ENCODE peak calls at places on chromosome 3, in ten cellular contexts. G, P, W, K, O, Z, J, V, Y and A are unnamed samples.

GRCh38 chr3:34948431-34948971 is 690.8 kb upstream of the ARPP21 start:
- DNase-seq in V (peak; percentile 39), P (no peak), J (no peak), O (no peak), G (no peak), W (no peak), K (no peak), Y (no peak), Z (no peak), A (no peak)

GRCh38 chr3:46705022-46705530 is 3.9 kb downstream of the TMIE start:
- DNase-seq in W (peak; percentile 39), K (peak; percentile 63), Z (peak; percentile 71), O (peak; percentile 59), Y (peak; percentile 81), J (peak; percentile 79), V (peak; percentile 85), G (peak; percentile 64), P (peak; percentile 45), A (no peak)

GRCh38 chr3:24523988-24524727 is 29.5 kb upstream of the THRB start:
- DNase-seq in K (no peak), W (no peak), O (no peak), P (no peak), V (no peak), Z (no peak), J (no peak), Y (no peak), G (no peak), A (no peak)

GRCh38 chr3:160935413-160936095 is 169.6 kb downstream of the B3GALNT1 start:
- DNase-seq in Y (peak; percentile 25), V (no peak), G (no peak), P (no peak), O (no peak), W (no peak), Z (no peak), K (no peak), J (no peak), A (no peak)

GRCh38 chr3:58036287-58037032 is 28.2 kb downstream of the FLNB start:
- DNase-seq in G (no peak), P (no peak), O (no peak), V (no peak), J (no peak), Z (no peak), Y (no peak), W (no peak), K (no peak), A (no peak)

GRCh38 chr3:170027691-170028102 is 10.1 kb upstream of the GPR160 start:
- DNase-seq in P (no peak), Y (no peak), O (no peak), J (no peak), V (no peak), W (no peak), Z (no peak), G (no peak), K (no peak), A (no peak)

GRCh38 chr3:127525373-127525772 is 65.2 kb downstream of the TPRA1 start:
- DNase-seq in Y (no peak), P (peak; percentile 22), J (no peak), O (peak; percentile 58), Z (no peak), G (peak; percentile 88), K (no peak), V (no peak), W (no peak), A (no peak)

GRCh38 chr3:4821331-4821730 is 157.9 kb upstream of the BHLHE40 start:
- DNase-seq in O (no peak), K (no peak), Z (no peak), P (no peak), V (peak; percentile 55), G (peak; percentile 11), W (no peak), Y (no peak), J (no peak), A (no peak)

GRCh38 chr3:73558399-73559075 is 66.2 kb downstream of the PDZRN3 start:
- DNase-seq in Y (peak; percentile 25), P (no peak), V (peak; percentile 14), K (no peak), O (peak; percentile 72), Z (no peak), W (no peak), G (no peak), J (no peak), A (no peak)

GRCh38 chr3:186254676-186255665 is 107.1 kb downstream of the DGKG start:
- DNase-seq in Z (no peak), O (no peak), P (no peak), Y (no peak), G (no peak), J (peak; percentile 58), K (no peak), W (no peak), V (no peak), A (no peak)

DNA sequence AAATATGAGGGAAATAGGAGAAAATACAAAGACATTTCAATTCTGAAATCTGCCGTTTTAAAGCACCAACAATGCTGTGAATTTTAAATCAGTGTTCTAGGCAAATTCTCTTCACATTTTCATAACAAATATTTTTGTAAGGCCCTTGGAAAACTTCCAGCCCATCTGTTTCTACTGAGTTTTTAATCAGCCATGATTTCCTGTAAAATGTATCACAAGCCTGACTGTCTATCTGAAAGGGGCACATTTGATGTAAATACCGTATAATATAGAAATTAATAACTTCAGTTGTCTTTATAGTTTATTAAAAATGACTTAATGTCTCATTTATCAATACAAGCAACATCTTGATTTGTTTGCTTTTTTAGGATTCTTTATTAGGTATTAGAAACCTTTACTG is 454.8 kb downstream of the PYDC2 start:
- DNase-seq in P (no peak), Z (no peak), O (no peak), G (no peak), W (no peak), J (no peak), Y (no peak), K (no peak), V (no peak), A (no peak)
- H3K4me3 ChIP-seq in P (no peak overlapping the region), Z (no peak overlapping the region), O (no peak overlapping the region), G (no peak overlapping the region), W (no peak overlapping the region), J (no peak overlapping the region), Y (no peak overlapping the region), K (no peak overlapping the region), V (no peak overlapping the region), A (no peak overlapping the region)

GRCh38 chr3:107241217-107241616 is 136.0 kb upstream of the CCDC54 start:
- DNase-seq in G (peak; percentile 42), Z (peak; percentile 21), K (no peak), Y (peak; percentile 24), W (no peak), P (no peak), O (no peak), V (peak; percentile 62), J (peak; percentile 64), A (no peak)
- H3K4me3 ChIP-seq in G (peak overlapping the region; percentile 58), Z (peak overlapping the region; percentile 77), K (peak overlapping the region; percentile 71), Y (no peak overlapping the region), W (peak overlapping the region; percentile 79), P (peak overlapping the region; percentile 91), O (peak overlapping the region; percentile 88), V (peak overlapping the region; percentile 84), J (peak overlapping the region; percentile 70), A (peak overlapping the region; percentile 54)

GRCh38 chr3:157356541-157356940 is 80.1 kb upstream of the PTX3 start:
- DNase-seq in J (no peak), Z (no peak), K (no peak), W (no peak), V (no peak), Y (no peak), P (no peak), G (no peak), O (no peak), A (no peak)
- H3K4me3 ChIP-seq in J (no peak overlapping the region), Z (no peak overlapping the region), K (no peak overlapping the region), W (no peak overlapping the region), V (no peak overlapping the region), Y (no peak overlapping the region), P (no peak overlapping the region), G (no peak overlapping the region), O (no peak overlapping the region), A (no peak overlapping the region)

GRCh38 chr3:30811174-30811795 is 83.2 kb downstream of the GADL1 start:
- DNase-seq in Z (no peak), G (no peak), P (no peak), W (no peak), V (no peak), Y (no peak), J (no peak), K (no peak), O (no peak), A (no peak)
- H3K4me3 ChIP-seq in Z (peak overlapping the region; percentile 35), G (no peak overlapping the region), P (no peak overlapping the region), W (no peak overlapping the region), V (no peak overlapping the region), Y (no peak overlapping the region), J (no peak overlapping the region), K (no peak overlapping the region), O (no peak overlapping the region), A (no peak overlapping the region)

GRCh38 chr3:112293368-112294321 is at the start of gene SLC9C1:
- DNase-seq in V (peak; percentile 83), O (peak; percentile 74), P (peak; percentile 58), Z (no peak), Y (no peak), J (no peak), W (peak; percentile 64), K (no peak), G (peak; percentile 73), A (peak; percentile 82)
- H3K4me3 ChIP-seq in V (no peak within 1 kb of the TSS), O (peak within 1 kb of the TSS; percentile 36), P (peak within 1 kb of the TSS; percentile 49), Z (peak within 1 kb of the TSS; percentile 59), Y (no peak within 1 kb of the TSS), J (peak within 1 kb of the TSS; percentile 57), W (no peak within 1 kb of the TSS), K (peak within 1 kb of the TSS; percentile 13), G (peak within 1 kb of the TSS; percentile 31), A (no peak within 1 kb of the TSS)

GRCh38 chr3:63467392-63467791 is 185.1 kb upstream of the SNTN start:
- DNase-seq in W (no peak), K (no peak), V (no peak), Z (no peak), G (no peak), J (no peak), P (no peak), Y (no peak), O (no peak), A (no peak)
- H3K4me3 ChIP-seq in W (no peak overlapping the region), K (no peak overlapping the region), V (no peak overlapping the region), Z (no peak overlapping the region), G (no peak overlapping the region), J (no peak overlapping the region), P (no peak overlapping the region), Y (no peak overlapping the region), O (no peak overlapping the region), A (no peak overlapping the region)

GRCh38 chr3:172519740-172520139 is 3.5 kb downstream of the TNFSF10 start:
- DNase-seq in G (no peak), W (no peak), K (no peak), V (no peak), J (no peak), O (no peak), Z (no peak), Y (no peak), P (no peak), A (no peak)
- H3K4me3 ChIP-seq in G (no peak overlapping the region), W (no peak overlapping the region), K (no peak overlapping the region), V (no peak overlapping the region), J (peak overlapping the region; percentile 64), O (no peak overlapping the region), Z (peak overlapping the region; percentile 69), Y (no peak overlapping the region), P (no peak overlapping the region), A (no peak overlapping the region)

GRCh38 chr3:36894924-36895323 is 49.9 kb downstream of the TRANK1 start:
- DNase-seq in P (no peak), Z (no peak), K (no peak), O (no peak), G (no peak), J (no peak), V (no peak), W (no peak), Y (no peak), A (no peak)
- H3K4me3 ChIP-seq in P (no peak overlapping the region), Z (no peak overlapping the region), K (no peak overlapping the region), O (no peak overlapping the region), G (no peak overlapping the region), J (no peak overlapping the region), V (no peak overlapping the region), W (no peak overlapping the region), Y (no peak overlapping the region), A (no peak overlapping the region)